ENCODE peak calls at places on chromosomes 12 and 14, in seven cellular contexts. C is CD8-positive, alpha-beta T cell; Y is right cardiac atrium; F is left lobe of liver; T is left cardiac atrium; E is stimulated activated effector memory CD8-positive, alpha-beta T cell treated with anti-CD3 and anti-CD28 coated beads, Interleukin-12 subunit alpha, Interleukin-12 subunit beta, amount 100 ng/mL, for 72 hours; W is pancreas. H is an unnamed sample.

GRCh38 chr12:48118491-48118890 is 673 bp upstream of the PFKM start:
- ATAC-seq in F (no peak), T (no peak), W (no peak), C (no peak), Y (no peak), E (no peak), H (no peak)

GRCh38 chr12:93135286-93136239 is 206.5 kb upstream of the EEA1 start:
- ATAC-seq in W (no peak), E (peak; percentile 50), F (peak; percentile 49), T (no peak), C (no peak), Y (no peak), H (no peak)

GRCh38 chr12:106841471-106842302 is 67.2 kb downstream of the RIC8B start:
- ATAC-seq in Y (peak; percentile 81), E (peak; percentile 56), C (peak; percentile 46), W (peak; percentile 62), T (peak; percentile 85), F (peak; percentile 93), H (peak; percentile 28)

GRCh38 chr12:45231515-45232145 is 15.7 kb downstream of the ANO6 start:
- ATAC-seq in F (no peak), E (no peak), W (no peak), Y (no peak), T (no peak), C (no peak), H (no peak)

GRCh38 chr12:128261757-128262156 is 5.2 kb upstream of the TMEM132C start:
- ATAC-seq in C (no peak), F (no peak), E (no peak), T (no peak), W (no peak), Y (no peak), H (no peak)

GRCh38 chr12:50545213-50545612 is 40.4 kb downstream of the DIP2B start:
- ATAC-seq in F (no peak), E (no peak), T (no peak), Y (no peak), W (no peak), C (no peak), H (no peak)

GRCh38 chr12:124994435-124994975 is 1.1 kb downstream of the BRI3BP start:
- ATAC-seq in T (no peak), C (no peak), F (no peak), W (no peak), Y (no peak), E (no peak), H (no peak)

GRCh38 chr14:103067231-103067954 is 10.0 kb upstream of the CDC42BPB start:
- ATAC-seq in W (no peak), T (no peak), C (no peak), F (no peak), E (no peak), Y (peak; percentile 49), H (peak; percentile 80)

GRCh38 chr12:58858030-58858429 is 62.3 kb downstream of the LRIG3 start:
- ATAC-seq in T (no peak), W (no peak), E (no peak), Y (no peak), F (no peak), C (no peak), H (no peak)

GRCh38 chr14:60315591-60315990 is 66.6 kb downstream of the PPM1A start:
- ATAC-seq in T (no peak), E (no peak), F (no peak), Y (no peak), W (no peak), C (no peak), H (no peak)

GRCh38 chr12:109163150-109163549 is 46.8 kb downstream of the ACACB start:
- ATAC-seq in E (no peak), T (no peak), F (no peak), W (no peak), C (no peak), Y (no peak), H (no peak)

GRCh38 chr12:91400249-91400648 is 217.6 kb upstream of the DCN start:
- ATAC-seq in C (no peak), T (no peak), Y (peak; percentile 33), W (no peak), E (no peak), F (peak; percentile 51), H (no peak)

GRCh38 chr12:121241203-121241970 is 31.5 kb downstream of the P2RX4 start:
- ATAC-seq in E (no peak), F (no peak), T (peak; percentile 16), Y (peak; percentile 8), C (no peak), W (no peak), H (no peak)

GRCh38 chr12:132188451-132189298 is 44.4 kb downstream of the NOC4L start:
- ATAC-seq in W (peak; percentile 4), T (no peak), E (no peak), Y (no peak), C (no peak), F (no peak), H (no peak)

GRCh38 chr14:38357557-38357956 is 101.7 kb upstream of the CLEC14A start:
- ATAC-seq in T (peak; percentile 55), Y (peak; percentile 88), F (peak; percentile 44), E (no peak), C (no peak), W (no peak), H (no peak)

GRCh38 chr14:31858868-31859267 is 218.2 kb upstream of the ARHGAP5 start:
- ATAC-seq in T (no peak), Y (no peak), F (no peak), C (no peak), E (no peak), W (no peak), H (no peak)